ENCODE peak calls at places on chromosomes 3 and 15, in nine cellular contexts. I is kidney, D is fibroblast of the aortic adventitia, Y is GM23338, J is astrocyte of the spinal cord, K is suprapubic skin, P is neural progenitor cell, Q is brain microvascular endothelial cell, O is transverse colon. L is an unnamed sample.

GRCh38 chr15:68199340-68199739 is 5.8 kb downstream of the CALML4 start:
- DNase-seq in I (peak), D (no peak), Y (no peak), J (no peak), K (no peak), P (no peak), Q (no peak), O (no peak), L (no peak)

GRCh38 chr3:61409638-61410037 is 151.7 kb upstream of the PTPRG start:
- DNase-seq in I (no peak), D (no peak), Y (no peak), J (no peak), K (no peak), P (no peak), Q (no peak), O (no peak), L (no peak)

GRCh38 chr3:167100200-167100599 is 279.9 kb downstream of the ZBBX start:
- DNase-seq in I (no peak), D (no peak), Y (no peak), J (no peak), K (no peak), P (no peak), Q (no peak), O (no peak), L (no peak)

GRCh38 chr15:44029003-44029402 is 166.1 kb downstream of the FRMD5 start:
- DNase-seq in I (no peak), D (peak), Y (no peak), J (no peak), K (no peak), P (no peak), Q (no peak), O (no peak), L (no peak)

GRCh38 chr15:81480645-81481053 is 106.6 kb upstream of the TMC3 start:
- DNase-seq in I (no peak), D (peak), Y (peak), J (peak), K (no peak), P (peak), Q (peak), O (no peak), L (peak)

GRCh38 chr15:100125627-100126231 is 216.0 kb downstream of the ADAMTS17 start:
- DNase-seq in I (peak), D (no peak), Y (no peak), J (no peak), K (no peak), P (no peak), Q (no peak), O (peak), L (peak)

GRCh38 chr3:40166997-40167396 is 142.5 kb upstream of the EIF1B start:
- DNase-seq in I (no peak), D (no peak), Y (peak), J (no peak), K (no peak), P (peak), Q (no peak), O (no peak), L (no peak)

GRCh38 chr3:24303057-24303754 is 191.4 kb downstream of the THRB start:
- DNase-seq in I (no peak), D (no peak), Y (no peak), J (no peak), K (no peak), P (no peak), Q (no peak), O (no peak), L (no peak)

GRCh38 chr3:109228391-109229080 is 87.8 kb downstream of the DPPA2 start:
- DNase-seq in I (no peak), D (no peak), Y (no peak), J (no peak), K (no peak), P (no peak), Q (no peak), O (no peak), L (no peak)

DNA sequence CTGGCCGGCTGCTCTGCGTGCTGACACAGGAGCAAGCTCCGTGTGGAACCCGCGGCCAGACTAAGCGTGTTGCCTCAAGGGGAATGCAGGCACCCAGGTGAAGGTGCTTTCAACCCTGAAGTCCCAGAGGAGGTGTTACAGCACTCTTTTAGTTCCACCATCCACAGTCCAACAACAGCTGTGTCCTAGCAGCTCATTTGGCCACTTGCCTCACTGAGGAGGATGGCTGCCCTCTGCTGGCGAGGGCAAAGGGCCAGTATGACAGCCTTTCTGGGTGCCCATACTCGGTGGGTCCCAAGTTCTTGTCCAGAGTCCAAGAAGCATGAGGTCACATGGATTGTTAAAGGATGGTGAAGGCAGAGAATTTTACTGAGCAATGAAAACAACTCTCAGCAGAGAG is 87.8 kb downstream of the C3orf85 start:
- DNase-seq in I (no peak), D (no peak), Y (peak), J (no peak), K (no peak), P (peak), Q (no peak), O (peak), L (no peak)
- TF ChIP-seq CTCF in I (peak), D (no peak), Y (peak), J (no peak), K (no peak), P (peak), Q (peak), O (peak), L (no peak)

GRCh38 chr15:90044191-90044590 is 43.1 kb downstream of the ZNF710 start:
- DNase-seq in I (peak), D (no peak), Y (no peak), J (no peak), K (no peak), P (no peak), Q (no peak), O (no peak), L (no peak)

GRCh38 chr15:90043611-90044010 is 42.5 kb downstream of the ZNF710 start:
- DNase-seq in I (no peak), D (no peak), Y (peak), J (no peak), K (no peak), P (peak), Q (no peak), O (no peak), L (no peak)

GRCh38 chr15:90042766-90043525 is 41.8 kb downstream of the ZNF710 start:
- DNase-seq in I (peak), D (no peak), Y (no peak), J (no peak), K (no peak), P (peak), Q (no peak), O (no peak), L (no peak)

GRCh38 chr15:90046289-90046688 is 45.2 kb downstream of the ZNF710 start:
- DNase-seq in I (peak), D (no peak), Y (no peak), J (no peak), K (no peak), P (no peak), Q (no peak), O (no peak), L (no peak)

DNA sequence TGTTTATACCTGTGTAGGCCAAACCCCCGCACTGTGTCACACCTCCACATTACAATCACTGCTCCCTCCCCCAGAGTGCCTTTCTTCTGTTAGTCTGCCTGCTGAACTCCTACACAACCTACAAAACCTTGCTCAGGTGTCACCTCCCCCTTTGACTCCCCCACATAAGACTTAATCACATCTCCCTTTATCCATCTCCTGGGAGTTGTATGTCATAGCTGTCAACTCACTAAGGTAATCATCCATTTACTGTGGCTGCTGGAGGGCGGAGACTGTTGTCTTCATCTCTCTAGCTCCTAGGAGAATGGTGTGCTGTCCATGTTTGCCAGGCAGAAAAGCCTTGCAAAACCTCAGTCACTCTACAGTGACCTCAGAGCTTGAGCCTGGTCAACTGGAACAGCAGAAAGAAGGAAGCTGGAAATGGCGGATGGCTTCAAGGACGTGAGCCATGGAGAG is 43.8 kb downstream of the ZNF710 start:
- DNase-seq in I (no peak), D (no peak), Y (no peak), J (no peak), K (no peak), P (no peak), Q (no peak), O (no peak), L (no peak)
- TF ChIP-seq CTCF in I (no peak), D (no peak), Y (no peak), J (no peak), K (no peak), P (no peak), Q (no peak), O (no peak), L (no peak)

DNA sequence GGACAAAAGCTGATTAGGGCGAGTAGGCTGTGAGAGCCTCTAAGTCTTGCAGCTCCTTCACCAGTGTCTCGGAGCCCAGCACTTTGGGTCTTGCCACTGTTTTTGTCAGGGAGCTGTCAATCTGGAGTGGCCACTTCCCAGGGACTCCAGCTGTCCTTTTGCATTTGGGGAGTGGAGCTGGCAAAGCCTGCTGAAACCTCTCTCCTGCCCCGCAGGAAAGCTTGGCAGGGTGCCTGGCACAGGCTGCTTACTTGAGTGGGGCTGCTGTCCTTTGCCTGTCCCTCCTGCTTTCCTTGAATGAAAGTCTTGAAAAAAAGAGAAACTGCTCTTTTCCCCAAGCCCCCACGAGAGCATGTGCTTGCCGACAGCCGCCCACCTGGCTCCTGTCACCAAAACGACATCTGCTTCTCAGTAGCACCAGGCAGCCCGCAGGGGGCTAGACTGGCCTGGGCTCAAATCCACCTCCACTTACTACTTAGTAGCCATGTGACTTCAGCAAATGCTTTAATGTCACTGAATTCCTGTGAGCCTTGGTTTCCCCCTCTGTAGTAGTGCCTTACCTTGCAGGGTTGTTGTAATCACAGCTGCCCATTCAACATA is 13.7 kb downstream of the USP13 start:
- DNase-seq in I (no peak), D (no peak), Y (peak), J (peak), K (no peak), P (peak), Q (no peak), O (no peak), L (no peak)
- TF ChIP-seq CTCF in I (no peak), D (peak), Y (no peak), J (peak), K (no peak), P (no peak), Q (peak), O (no peak), L (no peak)

DNA sequence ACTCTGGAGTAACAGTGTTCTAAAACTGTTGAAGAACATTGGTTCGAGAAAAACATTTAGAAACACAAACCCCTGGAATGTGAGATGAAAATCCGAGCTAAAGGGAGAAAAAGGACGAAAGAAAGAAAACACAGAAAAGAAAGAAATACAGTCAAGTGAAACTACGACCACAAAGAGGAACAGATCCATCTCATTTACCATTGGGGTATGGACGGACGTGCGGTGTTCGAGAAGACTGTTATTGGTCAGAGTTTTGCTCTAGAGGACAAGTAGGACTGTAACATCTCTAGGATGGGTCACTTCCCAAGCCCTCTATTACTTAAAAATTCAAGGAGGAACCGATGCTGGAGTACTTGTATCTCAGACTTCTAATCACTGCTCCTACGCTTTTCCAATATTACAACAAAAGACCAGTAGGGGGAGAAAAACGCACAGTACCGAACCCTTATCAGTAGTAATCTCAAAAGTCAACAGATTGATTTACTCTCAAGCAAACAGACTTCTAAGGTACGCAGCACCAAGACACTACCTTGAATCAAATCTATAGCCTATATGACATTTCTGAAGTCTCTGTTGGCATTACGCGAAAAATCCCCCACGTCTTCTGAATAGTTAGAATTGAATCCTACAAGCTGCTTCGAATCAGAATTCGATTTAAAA is 1.1 kb upstream of the PIK3CA start:
- DNase-seq in I (no peak), D (peak), Y (peak), J (peak), K (no peak), P (peak), Q (peak), O (peak), L (peak)
- TF ChIP-seq CTCF in I (peak), D (peak), Y (peak), J (peak), K (peak), P (peak), Q (peak), O (peak), L (peak)

DNA sequence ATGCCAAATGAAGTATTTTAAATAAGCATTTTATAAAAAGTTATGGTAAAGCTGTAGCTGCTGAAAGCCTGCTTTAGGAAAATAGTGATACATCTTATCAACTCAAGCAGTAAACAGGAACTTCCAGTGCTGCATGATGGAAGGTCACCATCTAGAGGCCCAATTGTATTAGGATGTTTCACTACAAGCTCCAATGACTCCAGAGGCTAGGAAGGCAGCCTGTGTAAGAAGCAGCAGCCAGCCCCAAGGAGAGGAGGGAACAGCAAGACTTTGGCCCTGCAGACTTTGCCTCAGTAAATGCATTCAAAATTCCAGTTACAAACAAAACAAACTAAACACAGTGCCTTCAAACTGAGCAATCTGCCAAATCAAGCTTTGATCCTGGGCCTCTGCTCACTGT is 32.1 kb downstream of the ILDR1 start:
- DNase-seq in I (no peak), D (no peak), Y (peak), J (no peak), K (no peak), P (peak), Q (no peak), O (no peak), L (no peak)
- TF ChIP-seq CTCF in I (peak), D (no peak), Y (peak), J (no peak), K (no peak), P (peak), Q (no peak), O (no peak), L (no peak)

GRCh38 chr3:48238506-48239085 is 2.3 kb upstream of the ZNF589 start:
- DNase-seq in I (no peak), D (peak), Y (no peak), J (no peak), K (peak), P (no peak), Q (no peak), O (no peak), L (peak)

GRCh38 chr3:48240000-48240710 is 749 bp upstream of the ZNF589 start:
- DNase-seq in I (no peak), D (no peak), Y (peak), J (no peak), K (peak), P (peak), Q (no peak), O (no peak), L (no peak)

GRCh38 chr3:48244462-48244861 is 3.6 kb downstream of the ZNF589 start:
- DNase-seq in I (no peak), D (no peak), Y (no peak), J (no peak), K (no peak), P (no peak), Q (no peak), O (no peak), L (no peak)

GRCh38 chr3:48243886-48244285 is 3.0 kb downstream of the ZNF589 start:
- DNase-seq in I (no peak), D (no peak), Y (no peak), J (no peak), K (no peak), P (no peak), Q (no peak), O (no peak), L (no peak)

DNA sequence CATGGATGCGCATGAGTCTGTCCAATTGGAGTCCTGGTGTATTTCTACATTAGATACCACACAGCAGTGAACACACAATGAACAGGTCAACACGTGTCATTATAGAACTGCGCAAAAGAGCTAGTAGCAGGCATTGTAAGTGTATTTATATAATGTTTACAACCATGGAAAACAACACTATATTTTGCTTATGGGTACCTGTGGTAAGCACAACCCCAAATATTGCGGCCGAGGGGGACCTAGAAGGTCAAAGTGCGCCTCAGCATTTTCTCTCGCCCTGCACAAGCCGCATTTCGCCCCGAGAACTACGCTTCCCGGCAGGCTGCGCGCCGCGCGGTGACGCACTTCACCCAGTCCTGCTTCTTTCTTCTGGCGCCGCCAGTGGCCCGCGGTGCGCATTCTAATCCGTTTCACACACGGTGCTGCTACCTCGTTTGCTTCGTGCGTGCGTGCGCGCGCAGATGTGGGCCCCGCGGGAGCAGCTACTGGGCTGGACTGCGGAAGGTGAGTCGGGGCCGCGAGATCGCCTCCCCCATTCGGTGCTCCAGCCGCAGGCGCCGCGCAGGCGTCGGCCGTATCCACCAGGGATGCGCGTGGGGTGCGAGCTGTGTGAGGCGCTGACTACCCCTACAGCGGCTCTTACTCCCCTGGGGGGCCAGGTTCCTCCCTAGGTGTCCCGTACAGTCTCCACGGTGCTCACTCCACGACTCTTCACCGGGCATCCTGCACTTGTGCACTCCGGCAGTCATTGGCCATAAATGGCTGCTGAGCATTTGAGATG is at the start of gene ZNF589:
- DNase-seq in I (peak), D (peak), Y (peak), J (peak), K (peak), P (peak), Q (peak), O (peak), L (peak)
- TF ChIP-seq CTCF in I (peak), D (no peak), Y (no peak), J (peak), K (peak), P (peak), Q (peak), O (peak), L (peak)

L was measured in fibroblast of mammary gland.